ENCODE peak calls at places on chromosomes 6 and 20, in four cellular contexts. One of them, this sample, is unnamed.

GRCh38 chr20:6362245-6362644 is 239.4 kb upstream of the FERMT1 start:
- DNase-seq in astrocyte of the spinal cord: no peak
- DNase-seq in MCF 10A: no peak
- DNase-seq in endothelial cell: no peak
- DNase-seq in this sample: no peak

GRCh38 chr6:37225350-37226169 is 32.0 kb upstream of the TBC1D22B start:
- DNase-seq in MCF 10A: no peak
- DNase-seq in endothelial cell: no peak
- DNase-seq in astrocyte of the spinal cord: no peak
- DNase-seq in this sample: no peak

GRCh38 chr6:137188855-137189254 is 15.4 kb upstream of the IL22RA2 start:
- DNase-seq in endothelial cell: no peak
- DNase-seq in astrocyte of the spinal cord: peak
- DNase-seq in MCF 10A: peak
- DNase-seq in this sample: no peak

GRCh38 chr6:85537055-85537494 is 56.6 kb downstream of the SNX14 start:
- DNase-seq in MCF 10A: peak
- DNase-seq in endothelial cell: no peak
- DNase-seq in astrocyte of the spinal cord: peak
- DNase-seq in this sample: no peak

GRCh38 chr6:6405997-6406699 is 85.7 kb upstream of the F13A1 start:
- DNase-seq in MCF 10A: no peak
- DNase-seq in endothelial cell: no peak
- DNase-seq in astrocyte of the spinal cord: no peak
- DNase-seq in this sample: no peak

GRCh38 chr6:105069821-105070445 is 109.9 kb downstream of the POPDC3 start:
- DNase-seq in MCF 10A: peak
- DNase-seq in endothelial cell: no peak
- DNase-seq in astrocyte of the spinal cord: no peak
- DNase-seq in this sample: no peak

GRCh38 chr20:41110930-41111577 is 26.3 kb upstream of the PLCG1 start:
- DNase-seq in astrocyte of the spinal cord: no peak
- DNase-seq in endothelial cell: no peak
- DNase-seq in MCF 10A: no peak
- DNase-seq in this sample: no peak

GRCh38 chr6:42932412-42932811 is 3.1 kb downstream of the CNPY3 start:
- DNase-seq in astrocyte of the spinal cord: no peak
- DNase-seq in endothelial cell: no peak
- DNase-seq in MCF 10A: no peak
- DNase-seq in this sample: no peak

GRCh38 chr20:43942661-43943285 is 28.1 kb downstream of the TOX2 start:
- DNase-seq in astrocyte of the spinal cord: peak
- DNase-seq in MCF 10A: peak
- DNase-seq in endothelial cell: no peak
- DNase-seq in this sample: no peak

GRCh38 chr6:353642-354614 is 37.6 kb upstream of the IRF4 start:
- DNase-seq in astrocyte of the spinal cord: no peak
- DNase-seq in MCF 10A: no peak
- DNase-seq in endothelial cell: no peak
- DNase-seq in this sample: peak

GRCh38 chr20:21087862-21088540 is 18.2 kb downstream of the LINC00237 start:
- DNase-seq in endothelial cell: no peak
- DNase-seq in astrocyte of the spinal cord: no peak
- DNase-seq in MCF 10A: no peak
- DNase-seq in this sample: no peak

GRCh38 chr20:16400249-16400648 is 173.0 kb downstream of the KIF16B start:
- DNase-seq in astrocyte of the spinal cord: no peak
- DNase-seq in MCF 10A: no peak
- DNase-seq in endothelial cell: no peak
- DNase-seq in this sample: no peak

GRCh38 chr6:29625337-29625930 is 7.5 kb downstream of the GABBR1 start:
- DNase-seq in endothelial cell: no peak
- DNase-seq in MCF 10A: no peak
- DNase-seq in astrocyte of the spinal cord: no peak
- DNase-seq in this sample: no peak

GRCh38 chr6:6918216-6918983 is 189.4 kb upstream of the RREB1 start:
- DNase-seq in astrocyte of the spinal cord: peak
- DNase-seq in MCF 10A: peak
- DNase-seq in endothelial cell: no peak
- DNase-seq in this sample: no peak

GRCh38 chr6:167815296-167815980 is 11.3 kb upstream of the AFDN start:
- DNase-seq in MCF 10A: no peak
- DNase-seq in astrocyte of the spinal cord: no peak
- DNase-seq in endothelial cell: no peak
- DNase-seq in this sample: no peak

GRCh38 chr6:22149501-22150490 is 147.0 kb downstream of the PRL start:
- DNase-seq in astrocyte of the spinal cord: peak
- DNase-seq in endothelial cell: no peak
- DNase-seq in MCF 10A: no peak
- DNase-seq in this sample: no peak

GRCh38 chr20:23150304-23151007 is 64.3 kb upstream of the CD93 start:
- DNase-seq in endothelial cell: no peak
- DNase-seq in MCF 10A: no peak
- DNase-seq in astrocyte of the spinal cord: no peak
- DNase-seq in this sample: no peak

GRCh38 chr6:40386200-40386599 is 201.0 kb downstream of the LRFN2 start:
- DNase-seq in endothelial cell: no peak
- DNase-seq in astrocyte of the spinal cord: no peak
- DNase-seq in MCF 10A: no peak
- DNase-seq in this sample: no peak

GRCh38 chr6:134621858-134622257 is 303.9 kb upstream of the SGK1 start:
- DNase-seq in astrocyte of the spinal cord: no peak
- DNase-seq in MCF 10A: peak
- DNase-seq in endothelial cell: no peak
- DNase-seq in this sample: no peak

GRCh38 chr20:33814238-33814712 is 3.1 kb downstream of the CHMP4B start:
- DNase-seq in MCF 10A: no peak
- DNase-seq in astrocyte of the spinal cord: no peak
- DNase-seq in endothelial cell: no peak
- DNase-seq in this sample: no peak

GRCh38 chr6:95087394-95088097 is 489.8 kb upstream of the MANEA start:
- DNase-seq in endothelial cell: no peak
- DNase-seq in MCF 10A: peak
- DNase-seq in astrocyte of the spinal cord: peak
- DNase-seq in this sample: no peak

GRCh38 chr6:5151955-5152401 is 66.8 kb downstream of the PPP1R3G start:
- DNase-seq in MCF 10A: peak
- DNase-seq in astrocyte of the spinal cord: peak
- DNase-seq in endothelial cell: no peak
- DNase-seq in this sample: no peak

GRCh38 chr6:42367353-42368011 is 84.2 kb downstream of the TRERF1 start:
- DNase-seq in MCF 10A: no peak
- DNase-seq in endothelial cell: no peak
- DNase-seq in astrocyte of the spinal cord: no peak
- DNase-seq in this sample: peak

GRCh38 chr6:96784650-96785049 is 52.6 kb downstream of the GPR63 start:
- DNase-seq in astrocyte of the spinal cord: no peak
- DNase-seq in endothelial cell: no peak
- DNase-seq in MCF 10A: no peak
- DNase-seq in this sample: no peak

GRCh38 chr6:81950877-81951276 is 198.4 kb upstream of the TENT5A start:
- DNase-seq in MCF 10A: no peak
- DNase-seq in astrocyte of the spinal cord: peak
- DNase-seq in endothelial cell: no peak
- DNase-seq in this sample: no peak

GRCh38 chr20:1872456-1873183 is 22.6 kb upstream of the SIRPA start:
- DNase-seq in endothelial cell: no peak
- DNase-seq in MCF 10A: no peak
- DNase-seq in astrocyte of the spinal cord: no peak
- DNase-seq in this sample: no peak

GRCh38 chr20:53077373-53078205 is 105.4 kb downstream of the TSHZ2 start:
- DNase-seq in endothelial cell: no peak
- DNase-seq in MCF 10A: peak
- DNase-seq in astrocyte of the spinal cord: peak
- DNase-seq in this sample: no peak

GRCh38 chr6:55825402-55826051 is 49.9 kb downstream of the BMP5 start:
- DNase-seq in endothelial cell: no peak
- DNase-seq in MCF 10A: peak
- DNase-seq in astrocyte of the spinal cord: peak
- DNase-seq in this sample: no peak

GRCh38 chr6:164692772-164693171 is 616.6 kb downstream of the C6orf118 start:
- DNase-seq in MCF 10A: no peak
- DNase-seq in endothelial cell: no peak
- DNase-seq in astrocyte of the spinal cord: no peak
- DNase-seq in this sample: no peak

GRCh38 chr6:46736913-46737312 is 1.7 kb upstream of the PLA2G7 start:
- DNase-seq in endothelial cell: no peak
- DNase-seq in astrocyte of the spinal cord: no peak
- DNase-seq in MCF 10A: no peak
- DNase-seq in this sample: no peak

GRCh38 chr6:107108201-107108890 is 7.0 kb downstream of the BEND3 start:
- DNase-seq in MCF 10A: peak
- DNase-seq in endothelial cell: no peak
- DNase-seq in astrocyte of the spinal cord: peak
- DNase-seq in this sample: no peak

GRCh38 chr6:152463183-152463582 is 174.0 kb downstream of the SYNE1 start:
- DNase-seq in astrocyte of the spinal cord: no peak
- DNase-seq in endothelial cell: no peak
- DNase-seq in MCF 10A: no peak
- DNase-seq in this sample: no peak

DNA sequence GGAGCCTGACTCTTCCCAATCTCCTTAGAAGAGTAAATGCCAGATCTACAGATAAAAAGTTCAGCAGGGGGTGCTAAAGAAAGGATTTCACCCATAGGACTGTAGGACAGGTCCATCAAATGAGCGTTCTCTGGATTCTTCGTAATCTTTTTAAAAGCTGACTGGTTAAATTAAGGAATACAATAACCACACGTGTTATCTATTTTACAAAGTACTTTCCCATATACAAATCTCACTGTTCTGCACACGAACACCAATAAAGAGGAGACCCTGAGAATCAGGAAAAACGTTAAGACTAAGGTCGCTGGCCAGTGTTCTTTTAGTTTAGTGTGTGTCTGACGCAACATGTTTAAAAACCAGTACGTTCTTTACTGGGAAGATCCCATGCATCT is 542 bp downstream of the TUBE1 start:
- DNase-seq in astrocyte of the spinal cord: peak
- DNase-seq in endothelial cell: no peak
- DNase-seq in MCF 10A: peak
- DNase-seq in this sample: no peak
- TF ChIP-seq CTCF in astrocyte of the spinal cord: peak
- TF ChIP-seq CTCF in endothelial cell: no peak
- TF ChIP-seq CTCF in MCF 10A: peak
- TF ChIP-seq CTCF in this sample: peak

GRCh38 chr6:153963352-153963751 is 75.7 kb upstream of the OPRM1 start:
- DNase-seq in endothelial cell: no peak
- DNase-seq in astrocyte of the spinal cord: no peak
- DNase-seq in MCF 10A: no peak
- DNase-seq in this sample: no peak
- TF ChIP-seq CTCF in endothelial cell: no peak
- TF ChIP-seq CTCF in astrocyte of the spinal cord: no peak
- TF ChIP-seq CTCF in MCF 10A: no peak
- TF ChIP-seq CTCF in this sample: no peak

GRCh38 chr6:27177454-27178000 is 70.0 kb upstream of the PRSS16 start:
- DNase-seq in astrocyte of the spinal cord: peak
- DNase-seq in endothelial cell: peak
- DNase-seq in MCF 10A: peak
- DNase-seq in this sample: peak
- TF ChIP-seq CTCF in astrocyte of the spinal cord: peak
- TF ChIP-seq CTCF in endothelial cell: no peak
- TF ChIP-seq CTCF in MCF 10A: peak
- TF ChIP-seq CTCF in this sample: peak

DNA sequence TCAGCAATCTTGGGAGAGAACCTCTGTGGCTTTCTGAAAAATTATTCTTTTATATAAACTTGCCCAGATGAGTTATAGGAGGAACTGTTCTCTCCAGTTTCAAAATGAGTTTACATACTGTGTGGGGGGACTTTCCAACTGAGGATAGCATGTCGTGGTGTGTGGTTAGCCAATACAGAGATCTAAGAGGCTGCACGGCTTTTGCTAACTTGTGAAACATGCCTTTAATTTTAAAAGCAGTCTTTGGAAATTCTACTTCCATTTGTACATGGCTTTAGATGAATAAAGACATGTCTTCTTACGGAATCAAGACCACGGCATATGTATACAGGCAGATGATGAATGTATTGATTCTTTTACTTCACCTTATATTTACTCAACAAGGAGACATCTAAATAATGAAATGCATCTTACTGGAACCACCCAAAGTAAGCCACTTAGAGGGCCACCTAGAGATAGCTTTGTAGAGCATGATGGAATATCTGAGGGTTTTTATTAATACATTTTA is 39.8 kb downstream of the HIVEP1 start:
- DNase-seq in MCF 10A: no peak
- DNase-seq in endothelial cell: no peak
- DNase-seq in astrocyte of the spinal cord: peak
- DNase-seq in this sample: no peak
- TF ChIP-seq CTCF in MCF 10A: no peak
- TF ChIP-seq CTCF in endothelial cell: no peak
- TF ChIP-seq CTCF in astrocyte of the spinal cord: no peak
- TF ChIP-seq CTCF in this sample: no peak

DNA sequence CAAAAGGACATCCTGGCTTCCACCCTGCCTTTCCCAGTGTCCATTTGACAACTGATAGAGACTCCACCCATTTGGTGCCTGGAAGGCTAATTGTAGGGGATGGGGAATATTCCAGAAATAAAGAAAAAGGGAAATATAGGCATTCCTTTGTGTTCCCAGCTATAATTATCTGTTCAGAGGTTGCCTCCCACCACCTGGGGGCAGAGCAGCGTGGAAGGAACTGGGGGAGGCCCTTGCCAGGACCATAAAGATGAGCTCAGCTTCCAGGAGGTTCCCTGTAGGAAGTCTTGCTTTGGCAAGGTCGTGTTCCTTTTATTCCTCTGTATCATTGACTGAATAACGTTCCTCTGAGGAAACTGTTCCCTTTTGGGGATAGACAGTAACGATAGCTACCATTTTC is 214.7 kb downstream of the TFAP2C start:
- DNase-seq in MCF 10A: peak
- DNase-seq in endothelial cell: no peak
- DNase-seq in astrocyte of the spinal cord: no peak
- DNase-seq in this sample: no peak
- TF ChIP-seq CTCF in MCF 10A: no peak
- TF ChIP-seq CTCF in endothelial cell: no peak
- TF ChIP-seq CTCF in astrocyte of the spinal cord: peak
- TF ChIP-seq CTCF in this sample: no peak

DNA sequence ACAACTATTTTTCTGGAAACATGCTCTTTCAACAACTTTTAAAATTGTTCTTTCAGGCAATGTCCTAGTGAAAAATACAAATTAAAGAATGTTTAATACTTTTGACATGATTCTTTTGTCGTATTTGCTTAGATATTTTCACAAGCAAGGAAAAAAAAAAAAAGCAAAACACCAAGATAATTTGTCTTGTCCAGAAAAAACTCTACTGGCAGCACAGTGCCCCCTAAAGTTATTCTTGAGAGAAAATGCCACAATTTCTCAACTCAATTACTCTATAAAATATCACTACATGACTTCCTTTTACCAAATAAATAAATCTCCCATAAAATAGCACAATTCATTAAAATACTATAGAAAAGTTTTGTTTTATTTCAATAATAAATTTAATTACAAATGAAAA is 652.5 kb upstream of the EPHA7 start:
- DNase-seq in astrocyte of the spinal cord: peak
- DNase-seq in MCF 10A: no peak
- DNase-seq in endothelial cell: no peak
- DNase-seq in this sample: no peak
- TF ChIP-seq CTCF in astrocyte of the spinal cord: peak
- TF ChIP-seq CTCF in MCF 10A: no peak
- TF ChIP-seq CTCF in endothelial cell: peak
- TF ChIP-seq CTCF in this sample: no peak

This sample was measured in lower lobe of right lung.